ENCODE peak calls at places on chromosomes 5 and 9, in five cellular contexts. L is retinal pigment epithelial cell, D is astrocyte of the cerebellum, Z is heart left ventricle, F is body of pancreas. H is an unnamed sample.

GRCh38 chr9:70494221-70494620 is 79.8 kb upstream of the KLF9 start:
- DNase-seq in D (no peak), F (no peak), L (no peak), Z (no peak), H (no peak)

GRCh38 chr5:68071731-68072130 is 143.8 kb upstream of the PIK3R1 start:
- DNase-seq in L (no peak), Z (no peak), D (no peak), F (no peak), H (no peak)

GRCh38 chr5:42951169-42951846 is 88.8 kb downstream of the ANXA2R start:
- DNase-seq in F (peak), D (no peak), L (no peak), Z (peak), H (no peak)

GRCh38 chr5:21154526-21154925 is 1166.5 kb upstream of the CDH18 start:
- DNase-seq in Z (no peak), L (no peak), F (no peak), D (peak), H (no peak)

GRCh38 chr5:132439521-132440206 is 50.9 kb downstream of the IRF1 start:
- DNase-seq in D (peak), F (peak), L (no peak), Z (peak), H (peak)

GRCh38 chr5:157540707-157541451 is 34.7 kb downstream of the ADAM19 start:
- DNase-seq in D (no peak), F (no peak), Z (peak), L (no peak), H (no peak)

GRCh38 chr9:131840220-131840619 is 100.3 kb upstream of the RAPGEF1 start:
- DNase-seq in D (no peak), F (no peak), L (no peak), Z (no peak), H (no peak)

GRCh38 chr9:116391306-116391900 is 237.8 kb downstream of the PAPPA start:
- DNase-seq in D (peak), Z (no peak), L (no peak), F (no peak), H (peak)

GRCh38 chr5:134738963-134739661 is 764 bp downstream of the CAMLG start:
- DNase-seq in D (peak), Z (no peak), L (no peak), F (peak), H (peak)
- TF ChIP-seq CTCF in D (peak), Z (no peak), L (peak), F (peak), H (peak)

DNA sequence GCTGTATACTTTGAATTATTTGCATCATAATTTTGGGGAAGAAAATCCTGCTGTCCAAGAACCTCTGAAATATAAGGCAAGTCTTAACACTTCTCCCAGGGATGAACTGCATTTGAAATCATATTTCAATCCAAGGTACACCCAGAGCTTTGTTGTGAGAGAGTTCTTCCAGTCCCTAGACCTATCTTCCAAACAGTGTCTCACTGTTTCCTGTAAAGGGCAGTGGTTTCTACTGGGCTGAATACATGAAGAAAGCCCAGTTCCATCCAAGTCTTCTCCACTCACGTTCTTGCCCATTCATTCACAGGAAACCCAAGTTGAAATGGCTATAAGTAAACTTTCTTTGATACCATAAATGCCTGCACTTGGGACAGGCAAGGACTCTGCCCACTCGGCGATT is 108.3 kb upstream of the LHFPL2 start:
- DNase-seq in L (no peak), Z (no peak), F (no peak), D (no peak), H (no peak)
- H3K4me3 ChIP-seq in L (no peak), Z (no peak), F (no peak), D (no peak), H (no peak)

DNA sequence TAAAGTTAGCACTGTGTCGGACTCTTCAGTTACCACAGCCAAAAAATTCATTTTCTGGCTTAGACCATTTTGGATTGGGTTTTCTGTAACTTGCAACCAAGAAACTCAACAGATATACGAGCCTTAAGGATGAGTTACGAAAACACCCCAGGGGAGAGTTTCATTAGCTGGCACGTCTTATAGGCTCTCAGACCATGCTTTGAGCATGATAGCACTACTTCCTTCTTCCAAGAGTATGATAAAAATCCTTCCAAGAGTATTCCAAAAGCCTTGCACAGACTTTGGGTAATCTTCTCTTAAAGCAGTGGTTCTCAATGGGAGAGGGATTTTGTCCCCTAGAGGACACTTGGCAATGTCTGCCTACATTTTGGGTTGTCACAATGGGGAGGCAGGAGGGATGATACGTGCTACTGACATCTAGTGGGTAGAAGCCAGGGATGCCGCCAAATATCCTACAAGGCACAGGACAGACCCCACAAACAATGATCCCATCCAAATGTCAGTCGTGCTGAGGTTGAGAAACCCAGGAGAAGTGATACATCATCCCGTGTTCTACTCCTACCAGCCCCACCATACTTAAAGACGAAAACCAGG is 64.8 kb downstream of the SMIM23 start:
- DNase-seq in D (no peak), Z (no peak), F (no peak), L (no peak), H (no peak)
- TF ChIP-seq CTCF in D (peak), Z (no peak), F (no peak), L (peak), H (peak)

GRCh38 chr5:4204616-4205151 is 609.1 kb downstream of the IRX1 start:
- DNase-seq in L (no peak), Z (no peak), F (no peak), D (no peak), H (no peak)

GRCh38 chr5:4203146-4203545 is 607.5 kb downstream of the IRX1 start:
- DNase-seq in L (no peak), D (no peak), Z (no peak), F (no peak), H (no peak)

GRCh38 chr5:4206127-4206526 is 610.5 kb downstream of the IRX1 start:
- DNase-seq in Z (no peak), F (no peak), D (no peak), L (no peak), H (no peak)

GRCh38 chr5:4207456-4207855 is 611.8 kb downstream of the IRX1 start:
- DNase-seq in F (no peak), L (no peak), D (no peak), Z (no peak), H (no peak)

DNA sequence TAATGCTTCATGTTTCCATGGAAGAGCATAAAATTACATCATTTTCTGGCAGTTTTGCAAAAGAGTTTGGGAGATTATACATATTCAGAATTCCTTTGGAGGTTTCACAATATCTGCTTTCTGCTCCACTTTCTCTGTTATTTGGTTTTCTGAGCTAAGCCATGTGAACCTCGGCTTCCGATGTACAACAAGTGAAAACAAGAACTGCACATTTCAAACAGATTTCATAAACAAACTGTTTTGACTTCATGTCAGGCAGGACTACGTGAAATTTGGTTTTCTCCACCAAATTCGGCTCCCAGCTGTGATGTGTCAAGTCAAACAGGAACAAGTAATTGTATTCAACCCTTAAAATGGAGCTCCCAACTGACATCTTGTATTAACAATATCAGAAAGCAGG is 609.8 kb downstream of the IRX1 start:
- DNase-seq in Z (no peak), D (no peak), L (no peak), F (no peak), H (no peak)
- H3K4me3 ChIP-seq in Z (no peak), D (no peak), L (no peak), F (no peak), H (no peak)

GRCh38 chr5:38922199-38922598 is 76.4 kb downstream of the OSMR start:
- DNase-seq in D (peak), L (no peak), F (peak), Z (peak), H (no peak)

GRCh38 chr5:38923661-38924451 is 78.0 kb downstream of the OSMR start:
- DNase-seq in F (no peak), D (no peak), Z (no peak), L (no peak), H (no peak)

GRCh38 chr5:38916802-38917201 is 71.0 kb downstream of the OSMR start:
- DNase-seq in L (no peak), Z (no peak), D (no peak), F (no peak), H (no peak)

GRCh38 chr5:38925154-38925925 is 79.5 kb downstream of the OSMR start:
- DNase-seq in F (no peak), D (peak), L (no peak), Z (no peak), H (no peak)

GRCh38 chr5:38921174-38921573 is 75.4 kb downstream of the OSMR start:
- DNase-seq in L (no peak), Z (no peak), D (no peak), F (no peak), H (no peak)
- TF ChIP-seq CTCF in L (no peak), Z (no peak), D (no peak), F (no peak), H (no peak)

DNA sequence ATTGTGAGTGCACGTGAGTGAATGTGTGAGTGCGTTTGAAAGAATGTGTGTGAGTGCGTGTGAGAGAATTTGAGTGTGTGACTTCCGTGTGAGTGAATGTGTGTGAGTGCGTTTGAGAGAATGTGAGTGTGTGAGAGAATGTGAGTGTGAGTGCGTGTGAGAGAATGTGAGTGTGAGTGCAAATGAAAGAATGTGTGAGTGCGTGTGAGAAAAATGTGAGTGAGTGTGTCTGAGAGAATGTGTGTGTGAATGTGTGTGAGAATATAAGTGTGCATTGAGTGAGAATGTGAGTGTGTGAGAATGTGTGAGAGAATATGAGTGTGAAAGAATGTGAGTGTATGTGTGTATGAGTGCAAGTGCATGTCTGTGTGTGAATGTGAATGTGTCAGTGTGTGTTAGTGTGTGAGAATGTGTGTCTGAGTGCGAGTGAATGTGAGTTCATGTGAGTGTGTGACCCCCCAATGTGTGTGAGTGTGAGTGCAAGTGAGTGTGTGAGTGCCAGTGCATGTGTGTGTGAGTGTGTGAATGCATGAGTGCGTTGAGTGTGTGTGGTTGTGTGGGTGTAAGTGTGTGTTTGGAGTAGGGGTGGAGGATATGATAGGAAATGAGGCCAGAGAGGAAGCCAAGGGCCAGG is 37.9 kb upstream of the LHX2 start:
- DNase-seq in Z (no peak), D (no peak), F (no peak), L (no peak), H (no peak)
- H3K4me3 ChIP-seq in Z (no peak), D (no peak), F (no peak), L (no peak), H (no peak)

DNA sequence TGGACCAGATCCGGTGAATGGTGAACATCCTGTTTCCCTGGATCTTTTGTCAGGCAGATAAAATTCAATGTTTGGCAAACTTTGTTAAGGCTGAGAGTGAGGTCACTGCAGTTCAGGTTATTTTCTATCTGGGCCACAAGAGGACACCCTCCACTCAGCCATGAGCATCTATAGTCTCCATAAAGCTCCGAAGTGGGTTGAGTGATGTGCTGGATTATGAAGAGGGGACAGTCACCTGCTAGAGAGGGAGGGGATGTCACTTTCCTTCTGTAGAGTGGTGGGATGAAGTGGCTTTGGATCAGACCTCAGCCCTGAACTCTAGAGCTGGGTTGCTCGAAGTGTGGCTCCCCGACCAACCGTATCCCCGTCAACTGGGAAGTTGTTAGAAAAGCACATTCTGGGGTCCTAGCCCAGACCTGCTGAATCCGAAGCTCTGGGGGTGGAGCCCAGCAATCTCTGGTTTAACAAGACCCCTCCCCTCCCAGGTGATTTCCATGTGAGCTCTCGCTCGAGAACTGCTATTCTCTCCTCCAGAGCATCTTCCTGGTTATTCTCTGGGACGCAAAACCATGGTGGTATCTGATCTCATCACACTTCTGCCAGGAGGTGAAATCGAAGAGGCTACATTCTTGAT is 31.8 kb upstream of the FGF1 start:
- DNase-seq in L (no peak), F (peak), Z (peak), D (no peak), H (no peak)
- TF ChIP-seq CTCF in L (peak), F (peak), Z (peak), D (peak), H (peak)

DNA sequence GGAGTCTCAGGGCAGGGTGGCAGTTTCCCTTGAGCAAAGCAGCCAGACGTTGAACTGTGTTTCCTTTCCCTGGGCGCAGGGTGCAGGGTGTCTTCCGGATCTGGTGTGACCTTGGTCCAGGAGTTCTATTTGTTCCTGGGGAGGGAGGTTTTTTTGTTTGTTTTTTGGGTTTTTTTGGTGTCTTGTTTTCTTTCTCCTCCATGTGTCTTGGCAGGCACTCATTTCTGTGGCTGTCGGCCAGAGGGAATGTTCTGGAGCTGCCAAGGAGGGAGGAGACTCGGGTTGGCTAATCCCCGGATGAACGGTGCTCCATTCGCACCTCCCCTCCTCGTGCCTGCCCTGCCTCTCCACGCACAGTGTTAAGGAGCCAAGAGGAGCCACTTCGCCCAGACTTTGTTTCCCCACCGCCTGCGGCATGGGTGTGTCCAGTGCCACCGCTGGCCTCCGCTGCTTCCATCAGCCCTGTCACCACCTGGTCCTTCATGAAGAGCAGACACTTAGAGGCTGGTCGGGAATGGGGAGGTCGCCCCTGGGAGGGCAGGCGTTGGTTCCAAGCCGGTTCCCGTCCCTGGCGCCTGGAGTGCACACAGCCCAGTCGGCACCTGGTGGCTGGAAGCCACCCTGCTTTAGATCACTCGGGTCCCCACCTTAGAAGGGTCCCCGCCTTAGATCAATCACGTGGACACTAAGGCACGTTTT is 3.5 kb upstream of the PHYHD1 start:
- DNase-seq in L (no peak), F (peak), D (peak), Z (peak), H (no peak)
- H3K4me3 ChIP-seq in L (no peak), F (no peak), D (no peak), Z (no peak), H (no peak)

H was measured in epithelial cell of proximal tubule.